ENCODE peak calls at places on chromosomes 12 and 14, in six cellular contexts. O is nephron progenitor cell, D is PC-3, Q is cardiac fibroblast, T is AG09319, C is foreskin fibroblast. V is an unnamed sample.

GRCh38 chr12:71415336-71416231 is 24.0 kb upstream of the LGR5 start:
- DNase-seq in O (peak; percentile 36), D (peak; percentile 81), Q (peak; percentile 65), T (peak; percentile 11), C (peak; percentile 76), V (peak; percentile 54)

GRCh38 chr14:55580401-55581010 is 499 bp downstream of the KTN1 start:
- DNase-seq in O (peak; percentile 66), D (peak; percentile 43), Q (peak; percentile 20), T (no peak), C (peak; percentile 54), V (no peak)

GRCh38 chr12:112275836-112276235 is 106.4 kb downstream of the HECTD4 start:
- DNase-seq in O (no peak), D (no peak), Q (no peak), T (no peak), C (no peak), V (no peak)

GRCh38 chr14:21057803-21058675 is at the start of gene RNASE8:
- DNase-seq in O (no peak), D (no peak), Q (no peak), T (no peak), C (peak; percentile 61), V (no peak)

GRCh38 chr12:83349907-83350611 is 663.4 kb downstream of the TMTC2 start:
- DNase-seq in O (no peak), D (no peak), Q (no peak), T (no peak), C (no peak), V (no peak)

GRCh38 chr14:60650382-60650961 is 1.2 kb upstream of the SIX1 start:
- DNase-seq in O (no peak), D (peak; percentile 53), Q (no peak), T (no peak), C (peak; percentile 65), V (no peak)

GRCh38 chr12:58844161-58844560 is 76.1 kb downstream of the LRIG3 start:
- DNase-seq in O (no peak), D (peak; percentile 80), Q (no peak), T (no peak), C (no peak), V (no peak)

GRCh38 chr14:52951730-52952481 is 1.1 kb upstream of the FERMT2 start:
- DNase-seq in O (peak; percentile 53), D (peak; percentile 87), Q (peak; percentile 87), T (peak; percentile 62), C (peak; percentile 90), V (peak; percentile 86)

GRCh38 chr14:104221071-104221625 is 82.8 kb downstream of the KIF26A start:
- DNase-seq in O (no peak), D (no peak), Q (no peak), T (no peak), C (no peak), V (no peak)

GRCh38 chr14:76564471-76565119 is 188.7 kb downstream of the ESRRB start:
- DNase-seq in O (no peak), D (no peak), Q (no peak), T (no peak), C (no peak), V (no peak)

GRCh38 chr12:58443273-58443980 is 476.9 kb downstream of the LRIG3 start:
- DNase-seq in O (no peak), D (peak; percentile 59), Q (peak; percentile 51), T (no peak), C (peak; percentile 56), V (no peak)

GRCh38 chr12:31007636-31008175 is 66.0 kb upstream of the DDX11 start:
- DNase-seq in O (no peak), D (no peak), Q (no peak), T (no peak), C (no peak), V (no peak)

GRCh38 chr12:89230376-89231101 is 121.8 kb downstream of the DUSP6 start:
- DNase-seq in O (no peak), D (no peak), Q (peak; percentile 47), T (no peak), C (peak; percentile 53), V (no peak)

GRCh38 chr12:5390174-5390799 is 41.6 kb upstream of the NTF3 start:
- DNase-seq in O (no peak), D (no peak), Q (no peak), T (no peak), C (no peak), V (no peak)

GRCh38 chr14:55851301-55851700 is 266.9 kb upstream of the PELI2 start:
- DNase-seq in O (no peak), D (no peak), Q (peak; percentile 37), T (no peak), C (peak; percentile 28), V (no peak)

GRCh38 chr12:51349026-51349425 is 2.5 kb upstream of the CELA1 start:
- DNase-seq in O (no peak), D (no peak), Q (peak; percentile 48), T (no peak), C (peak; percentile 62), V (no peak)

DNA sequence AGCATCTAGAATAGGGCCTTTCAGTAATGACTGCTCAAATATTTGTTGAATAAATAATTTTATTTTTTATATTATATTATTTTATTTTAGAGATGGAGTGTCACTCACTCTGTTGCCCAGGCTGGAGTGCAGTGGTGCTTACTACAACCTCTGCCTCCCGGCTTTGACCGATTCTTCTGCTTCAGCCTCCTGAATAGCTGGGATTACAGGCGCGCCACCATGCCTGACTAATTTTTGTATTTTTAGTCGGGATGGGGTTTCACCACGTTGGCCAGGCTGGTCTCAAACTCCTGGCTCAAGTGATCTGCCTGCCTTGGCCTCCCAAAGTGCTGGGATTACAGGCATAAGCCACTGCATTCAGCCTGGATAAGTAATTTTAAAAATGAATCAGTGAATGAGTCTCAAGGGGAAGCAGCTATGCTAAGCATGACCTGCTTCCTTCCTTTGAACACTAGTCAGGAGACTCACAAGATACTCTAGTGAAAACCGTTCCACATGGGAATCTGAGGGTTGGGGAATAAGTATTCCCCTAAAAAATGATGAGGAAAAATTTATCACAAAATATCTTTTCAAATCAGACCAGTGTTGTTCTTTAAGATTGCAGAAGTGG is 10.8 kb upstream of the FAM234B start:
- DNase-seq in O (no peak), D (no peak), Q (peak; percentile 27), T (no peak), C (no peak), V (no peak)
- TF ChIP-seq CTCF in O (no peak), D (no peak), Q (no peak), T (no peak), C (no peak), V (no peak)

GRCh38 chr12:92261071-92261470 is 115.4 kb upstream of the BTG1 start:
- DNase-seq in O (no peak), D (no peak), Q (no peak), T (no peak), C (no peak), V (no peak)
- TF ChIP-seq CTCF in O (no peak), D (no peak), Q (no peak), T (no peak), C (no peak), V (no peak)

GRCh38 chr14:95327558-95328374 is 8.1 kb upstream of the CLMN start:
- DNase-seq in O (no peak), D (no peak), Q (no peak), T (no peak), C (no peak), V (no peak)
- TF ChIP-seq CTCF in O (no peak), D (no peak), Q (no peak), T (no peak), C (no peak), V (no peak)

GRCh38 chr14:24087004-24087403 is 7.1 kb upstream of the PCK2 start:
- DNase-seq in O (no peak), D (no peak), Q (no peak), T (no peak), C (no peak), V (no peak)
- TF ChIP-seq CTCF in O (no peak), D (no peak), Q (no peak), T (no peak), C (no peak), V (no peak)

V was measured in astrocyte of the spinal cord.